ENCODE peak calls at places on chromosome 2, in seven cellular contexts. N is PC-3, O is stomach, T is gastrocnemius medialis, V is lower leg skin, C is T-helper 2 cell, R is EL. W is an unnamed sample.

GRCh38 chr2:37493425-37493824 is 149.0 kb downstream of the QPCT start:
- DNase-seq in N (no peak), O (no peak), T (no peak), V (no peak), C (no peak), R (no peak), W (no peak)

GRCh38 chr2:176174850-176175728 is 13.4 kb upstream of the HOXD1 start:
- DNase-seq in N (no peak), O (no peak), T (no peak), V (no peak), C (no peak), R (no peak), W (no peak)

GRCh38 chr2:143420313-143420712 is 291.1 kb downstream of the ARHGAP15 start:
- DNase-seq in N (no peak), O (no peak), T (no peak), V (no peak), C (no peak), R (no peak), W (no peak)

GRCh38 chr2:54853635-54854034 is 130.2 kb downstream of the EML6 start:
- DNase-seq in N (no peak), O (no peak), T (no peak), V (no peak), C (no peak), R (no peak), W (no peak)

GRCh38 chr2:196991061-196991460 is 64.6 kb upstream of the PGAP1 start:
- DNase-seq in N (no peak), O (no peak), T (no peak), V (no peak), C (no peak), R (no peak), W (no peak)

GRCh38 chr2:199696048-199696447 is 154.9 kb downstream of the FTCDNL1 start:
- DNase-seq in N (no peak), O (no peak), T (no peak), V (no peak), C (no peak), R (no peak), W (no peak)

GRCh38 chr2:96359310-96359709 is 23.7 kb downstream of the NCAPH start:
- DNase-seq in N (peak), O (no peak), T (no peak), V (no peak), C (peak), R (no peak), W (no peak)

GRCh38 chr2:30514134-30514860 is 67.3 kb downstream of the LCLAT1 start:
- DNase-seq in N (peak), O (no peak), T (peak), V (no peak), C (no peak), R (peak), W (peak)

GRCh38 chr2:40658917-40659316 is 207.0 kb upstream of the SLC8A1 start:
- DNase-seq in N (peak), O (no peak), T (no peak), V (no peak), C (no peak), R (peak), W (no peak)

GRCh38 chr2:70717431-70718038 is 50.5 kb downstream of the ADD2 start:
- DNase-seq in N (no peak), O (no peak), T (no peak), V (no peak), C (no peak), R (no peak), W (no peak)

GRCh38 chr2:98458207-98458606 is 13.5 kb downstream of the INPP4A start:
- DNase-seq in N (no peak), O (no peak), T (no peak), V (no peak), C (peak), R (no peak), W (no peak)

GRCh38 chr2:29113891-29114321 is 1.3 kb upstream of the CLIP4 start:
- DNase-seq in N (peak), O (peak), T (peak), V (peak), C (no peak), R (peak), W (peak)

W was measured in mucosa of gallbladder.